ENCODE peak calls at places on chromosomes 2 and 18, in eight cellular contexts. Y, Q, K, Z, U, I, O and L are unnamed samples.

GRCh38 chr18:51506811-51507210 is 309.3 kb upstream of the MEX3C start:
- DNase-seq in Y (no peak), Q (no peak), K (no peak), Z (no peak), U (no peak), I (no peak), O (no peak), L (no peak)

GRCh38 chr2:201127570-201127969 is 11.6 kb downstream of the CFLAR start:
- DNase-seq in Y (no peak), Q (no peak), K (no peak), Z (no peak), U (no peak), I (no peak), O (no peak), L (no peak)

GRCh38 chr2:38394041-38394440 is 17.0 kb upstream of the ATL2 start:
- DNase-seq in Y (no peak), Q (no peak), K (no peak), Z (no peak), U (no peak), I (no peak), O (no peak), L (no peak)

GRCh38 chr2:100104718-100105677 is 37.4 kb downstream of the AFF3 start:
- DNase-seq in Y (no peak), Q (no peak), K (no peak), Z (peak), U (peak), I (no peak), O (peak), L (peak)

GRCh38 chr2:174117951-174118930 is 130.1 kb downstream of the OLA1 start:
- DNase-seq in Y (peak), Q (no peak), K (peak), Z (no peak), U (no peak), I (no peak), O (no peak), L (no peak)

GRCh38 chr18:35463837-35464236 is 33.9 kb downstream of the INO80C start:
- DNase-seq in Y (no peak), Q (no peak), K (no peak), Z (no peak), U (no peak), I (no peak), O (no peak), L (no peak)

GRCh38 chr2:32108111-32108510 is 44.8 kb downstream of the SPAST start:
- DNase-seq in Y (no peak), Q (no peak), K (no peak), Z (no peak), U (no peak), I (no peak), O (no peak), L (no peak)

GRCh38 chr2:189249901-189250300 is 70.3 kb upstream of the COL5A2 start:
- DNase-seq in Y (no peak), Q (no peak), K (peak), Z (no peak), U (no peak), I (no peak), O (no peak), L (no peak)

GRCh38 chr2:180990794-180991193 is 10.4 kb downstream of the UBE2E3 start:
- DNase-seq in Y (no peak), Q (no peak), K (no peak), Z (no peak), U (no peak), I (no peak), O (no peak), L (no peak)

GRCh38 chr2:136647039-136647438 is 118.3 kb upstream of the THSD7B start:
- DNase-seq in Y (no peak), Q (no peak), K (no peak), Z (no peak), U (no peak), I (no peak), O (no peak), L (no peak)

GRCh38 chr2:231360401-231360800 is 35.1 kb upstream of the B3GNT7 start:
- DNase-seq in Y (no peak), Q (no peak), K (no peak), Z (no peak), U (no peak), I (no peak), O (no peak), L (no peak)

GRCh38 chr18:51398104-51398503 is 200.6 kb upstream of the MEX3C start:
- DNase-seq in Y (no peak), Q (no peak), K (peak), Z (no peak), U (no peak), I (no peak), O (no peak), L (no peak)

GRCh38 chr2:10493636-10494281 is 45.6 kb upstream of the ODC1 start:
- DNase-seq in Y (no peak), Q (peak), K (peak), Z (peak), U (no peak), I (no peak), O (no peak), L (no peak)

GRCh38 chr2:100744184-100744583 is 75.8 kb upstream of the NPAS2 start:
- DNase-seq in Y (no peak), Q (no peak), K (no peak), Z (no peak), U (no peak), I (no peak), O (no peak), L (no peak)

GRCh38 chr18:79382681-79383387 is 12.9 kb upstream of the NFATC1 start:
- DNase-seq in Y (no peak), Q (no peak), K (no peak), Z (peak), U (no peak), I (no peak), O (no peak), L (no peak)
- TF ChIP-seq CTCF in Y (no peak), Q (no peak), K (no peak), Z (no peak), U (no peak), I (no peak), O (no peak), L (no peak)

GRCh38 chr2:119759451-119760236 is at the start of gene PTPN4:
- DNase-seq in Y (peak), Q (peak), K (peak), Z (peak), U (peak), I (peak), O (peak), L (peak)

GRCh38 chr2:119760237-119760807 is 600 bp downstream of the PTPN4 start:
- DNase-seq in Y (no peak), Q (peak), K (no peak), Z (no peak), U (no peak), I (no peak), O (no peak), L (no peak)

GRCh38 chr2:119758881-119759450 is 756 bp upstream of the PTPN4 start:
- DNase-seq in Y (no peak), Q (no peak), K (no peak), Z (no peak), U (no peak), I (no peak), O (no peak), L (no peak)

GRCh38 chr2:119764832-119765231 is 5.1 kb downstream of the PTPN4 start:
- DNase-seq in Y (no peak), Q (no peak), K (no peak), Z (no peak), U (no peak), I (no peak), O (no peak), L (no peak)

GRCh38 chr2:119760876-119761275 is 1.2 kb downstream of the PTPN4 start:
- DNase-seq in Y (no peak), Q (no peak), K (no peak), Z (no peak), U (no peak), I (no peak), O (no peak), L (no peak)
- TF ChIP-seq CTCF in Y (no peak), Q (no peak), K (no peak), Z (no peak), U (no peak), I (no peak), O (no peak), L (no peak)

GRCh38 chr18:68733693-68734092 is 18.8 kb upstream of the TMX3 start:
- DNase-seq in Y (no peak), Q (no peak), K (no peak), Z (no peak), U (no peak), I (no peak), O (no peak), L (no peak)
- TF ChIP-seq CTCF in Y (no peak), Q (no peak), K (peak), Z (no peak), U (no peak), I (no peak), O (no peak), L (no peak)

DNA sequence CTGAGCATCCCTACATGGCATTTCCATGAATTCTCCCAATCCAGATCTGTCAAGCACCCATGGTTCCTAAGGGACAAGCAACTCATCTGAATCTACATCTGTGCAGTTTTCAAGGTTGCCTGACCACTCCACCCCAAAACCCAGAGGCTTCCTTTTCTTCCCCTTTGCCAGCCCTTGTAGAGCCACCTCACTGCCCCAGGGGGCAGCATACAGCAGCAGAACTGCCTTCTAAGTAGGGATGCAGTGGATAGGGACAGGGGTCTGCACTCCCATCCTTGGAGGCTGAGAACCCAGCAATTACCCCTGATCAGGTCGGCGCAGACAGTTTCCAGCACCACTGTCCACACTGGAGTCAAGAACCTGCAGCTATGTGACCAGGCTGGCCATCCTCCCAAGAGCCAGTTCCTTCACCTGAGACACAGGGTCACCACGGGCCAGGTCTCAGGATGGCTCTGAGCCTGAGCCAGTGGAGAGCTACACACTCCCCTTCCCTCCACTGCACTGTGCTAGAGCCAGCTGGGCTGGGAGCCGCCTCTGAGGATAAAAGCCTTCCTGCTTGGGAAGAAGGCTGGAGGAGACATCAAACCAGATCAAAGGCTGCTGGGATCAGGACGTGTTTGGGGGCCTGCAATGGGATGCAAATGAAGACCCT is 283.1 kb downstream of the CELF4 start:
- DNase-seq in Y (no peak), Q (no peak), K (no peak), Z (no peak), U (no peak), I (no peak), O (no peak), L (no peak)
- TF ChIP-seq CTCF in Y (peak), Q (no peak), K (peak), Z (peak), U (no peak), I (no peak), O (peak), L (peak)

GRCh38 chr2:120109186-120110061 is 96.5 kb downstream of the EPB41L5 start:
- DNase-seq in Y (no peak), Q (no peak), K (peak), Z (no peak), U (no peak), I (no peak), O (no peak), L (no peak)
- TF ChIP-seq CTCF in Y (peak), Q (no peak), K (peak), Z (peak), U (peak), I (no peak), O (no peak), L (peak)